ENCODE peak calls at places on chromosomes 16 and 17, in four cellular contexts. U is H54, H is sigmoid colon, J is GM12892. Q is an unnamed sample.

GRCh38 chr17:75876190-75876937 is 2.0 kb downstream of the TRIM47 start:
- DNase-seq in U (no peak), H (peak), J (no peak), Q (no peak)

GRCh38 chr17:83058478-83059167 is 20.8 kb upstream of the METRNL start:
- DNase-seq in U (no peak), H (peak), J (no peak), Q (no peak)

GRCh38 chr16:56995136-56995805 is 5.9 kb downstream of the NLRC5 start:
- DNase-seq in U (no peak), H (peak), J (no peak), Q (no peak)

GRCh38 chr16:20884240-20884556 is 16.0 kb downstream of the DCUN1D3 start:
- DNase-seq in U (no peak), H (no peak), J (no peak), Q (no peak)

GRCh38 chr17:67376509-67376891 is 581 bp upstream of the PITPNC1 start:
- DNase-seq in U (no peak), H (peak), J (no peak), Q (no peak)

GRCh38 chr17:54172654-54173316 is 350.1 kb downstream of the KIF2B start:
- DNase-seq in U (no peak), H (no peak), J (no peak), Q (no peak)

GRCh38 chr16:9525037-9525436 is 433.6 kb downstream of the HAPSTR1 start:
- DNase-seq in U (no peak), H (no peak), J (no peak), Q (no peak)

GRCh38 chr17:56431736-56432135 is 161.8 kb upstream of the NOG start:
- DNase-seq in U (no peak), H (no peak), J (no peak), Q (no peak)

GRCh38 chr17:21029032-21029431 is 13.8 kb downstream of the USP22 start:
- DNase-seq in U (no peak), H (no peak), J (no peak), Q (no peak)

GRCh38 chr17:78132086-78132676 is 1.6 kb downstream of the TMC8 start:
- DNase-seq in U (no peak), H (no peak), J (no peak), Q (peak)

GRCh38 chr17:50626037-50626574 is 8.6 kb upstream of the ABCC3 start:
- DNase-seq in U (peak), H (peak), J (peak), Q (no peak)

GRCh38 chr16:27547134-27547533 is 2.6 kb downstream of the GTF3C1 start:
- DNase-seq in U (peak), H (peak), J (no peak), Q (no peak)

GRCh38 chr17:11287791-11288190 is 46.8 kb downstream of the SHISA6 start:
- DNase-seq in U (no peak), H (no peak), J (no peak), Q (no peak)

GRCh38 chr17:78294356-78294755 is 62.9 kb downstream of the TMEM235 start:
- DNase-seq in U (no peak), H (no peak), J (no peak), Q (no peak)

GRCh38 chr16:28217326-28217725 is 5.6 kb upstream of the XPO6 start:
- DNase-seq in U (no peak), H (no peak), J (no peak), Q (no peak)

GRCh38 chr16:59274141-59274540 is 540.0 kb upstream of the GOT2 start:
- DNase-seq in U (no peak), H (no peak), J (no peak), Q (no peak)

GRCh38 chr16:81366316-81366932 is 51.7 kb downstream of the GAN start:
- DNase-seq in U (peak), H (no peak), J (no peak), Q (no peak)

GRCh38 chr17:67617304-67617899 is 100.3 kb upstream of the NOL11 start:
- DNase-seq in U (no peak), H (no peak), J (no peak), Q (no peak)

GRCh38 chr17:40548982-40549680 is 16.1 kb downstream of the CCR7 start:
- DNase-seq in U (no peak), H (peak), J (no peak), Q (no peak)

GRCh38 chr16:4564661-4565267 is 8.6 kb downstream of the C16orf96 start:
- DNase-seq in U (no peak), H (no peak), J (no peak), Q (no peak)

GRCh38 chr17:19398301-19399181 is 11.6 kb upstream of the MFAP4 start:
- DNase-seq in U (no peak), H (peak), J (no peak), Q (no peak)

GRCh38 chr17:39229274-39229913 is 3.6 kb upstream of the STAC2 start:
- DNase-seq in U (peak), H (no peak), J (peak), Q (no peak)

GRCh38 chr16:73793286-73793685 is 503.3 kb upstream of the PSMD7 start:
- DNase-seq in U (no peak), H (no peak), J (no peak), Q (no peak)

GRCh38 chr16:3171855-3172593 is 16.0 kb upstream of the OR1F1 start:
- DNase-seq in U (no peak), H (peak), J (peak), Q (no peak)

GRCh38 chr16:12191102-12191501 is 214.6 kb downstream of the SNX29 start:
- DNase-seq in U (no peak), H (peak), J (no peak), Q (no peak)

GRCh38 chr17:56891751-56892150 is 22.1 kb downstream of the TRIM25 start:
- DNase-seq in U (no peak), H (no peak), J (no peak), Q (no peak)

DNA sequence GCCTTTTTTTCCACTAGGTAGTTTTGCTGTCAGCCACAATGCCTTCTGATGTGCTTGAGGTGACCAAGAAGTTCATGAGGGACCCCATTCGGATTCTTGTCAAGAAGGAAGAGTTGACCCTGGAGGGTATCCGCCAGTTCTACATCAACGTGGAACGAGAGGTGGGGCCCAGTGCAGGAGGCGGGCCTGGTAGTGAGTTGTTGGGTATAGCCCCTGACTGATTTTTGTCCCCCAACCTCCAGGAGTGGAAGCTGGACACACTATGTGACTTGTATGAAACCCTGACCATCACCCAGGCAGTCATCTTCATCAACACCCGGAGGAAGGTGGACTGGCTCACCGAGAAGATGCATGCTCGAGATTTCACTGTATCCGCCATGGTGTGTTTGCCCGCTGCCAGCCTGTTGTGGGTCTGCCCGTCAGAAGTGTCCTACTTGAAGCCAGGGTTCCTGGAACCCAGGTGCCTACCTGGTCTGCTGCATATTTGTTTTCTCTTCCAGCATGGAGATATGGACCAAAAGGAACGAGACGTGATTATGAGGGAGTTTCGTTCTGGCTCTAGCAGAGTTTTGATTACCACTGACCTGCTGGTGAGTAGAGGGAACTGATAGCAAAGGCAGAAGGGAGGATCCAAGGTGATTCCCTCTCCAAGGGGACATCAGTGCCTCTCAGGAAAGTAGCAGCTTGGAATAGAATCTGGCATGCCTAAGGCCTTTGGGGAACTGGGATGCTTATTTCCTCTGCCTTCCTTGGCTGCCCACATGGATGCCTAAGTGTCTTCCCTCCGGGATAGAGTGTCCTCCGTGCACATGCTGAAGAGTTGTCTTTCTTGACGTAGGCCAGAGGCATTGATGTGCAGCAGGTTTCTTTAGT is 1.9 kb upstream of the CD68 start:
- DNase-seq in U (no peak), H (no peak), J (no peak), Q (no peak)
- TF ChIP-seq POLR2A in U (no peak), H (no peak), J (no peak), Q (no peak)

DNA sequence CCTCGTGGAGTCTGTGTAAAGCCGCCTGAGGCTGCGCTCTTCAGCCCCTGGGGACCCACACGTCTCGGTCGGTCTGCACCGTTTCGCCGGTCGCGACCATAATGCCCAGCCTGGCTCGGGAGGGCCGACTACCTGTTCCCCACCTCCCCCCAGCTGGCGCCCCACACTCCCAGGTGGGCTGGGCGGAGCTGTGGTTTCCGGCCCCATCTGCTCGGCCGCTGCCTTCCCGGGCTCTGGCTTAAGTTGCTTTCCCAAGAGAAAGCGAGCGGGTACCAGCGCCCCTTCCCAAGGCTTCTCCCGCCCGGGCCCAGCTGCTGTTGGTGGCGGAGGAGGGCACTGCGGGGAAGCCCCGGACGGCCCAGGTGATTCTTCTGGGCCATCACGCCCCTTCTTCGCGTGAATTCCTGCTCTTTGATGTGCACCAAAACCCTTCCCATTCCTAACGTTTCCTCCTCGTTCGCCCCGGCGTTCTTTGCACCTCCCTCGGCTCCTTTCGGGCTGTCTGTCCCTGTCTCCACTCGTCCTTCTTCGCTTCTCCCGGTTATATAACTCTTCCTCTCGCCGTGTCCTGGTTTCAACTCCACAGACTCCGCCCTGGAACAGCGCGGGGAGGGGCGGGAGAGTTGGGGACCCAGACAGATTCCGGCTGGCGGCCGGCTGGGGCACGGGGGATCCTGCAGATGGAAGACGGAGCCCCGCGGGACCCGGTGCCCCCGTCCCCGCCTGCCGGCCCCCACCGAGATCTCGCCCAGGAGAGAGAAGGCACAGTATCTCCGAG is 2.0 kb downstream of the KDM6B start:
- DNase-seq in U (no peak), H (peak), J (no peak), Q (no peak)
- TF ChIP-seq POLR2A in U (no peak), H (peak), J (no peak), Q (peak)

DNA sequence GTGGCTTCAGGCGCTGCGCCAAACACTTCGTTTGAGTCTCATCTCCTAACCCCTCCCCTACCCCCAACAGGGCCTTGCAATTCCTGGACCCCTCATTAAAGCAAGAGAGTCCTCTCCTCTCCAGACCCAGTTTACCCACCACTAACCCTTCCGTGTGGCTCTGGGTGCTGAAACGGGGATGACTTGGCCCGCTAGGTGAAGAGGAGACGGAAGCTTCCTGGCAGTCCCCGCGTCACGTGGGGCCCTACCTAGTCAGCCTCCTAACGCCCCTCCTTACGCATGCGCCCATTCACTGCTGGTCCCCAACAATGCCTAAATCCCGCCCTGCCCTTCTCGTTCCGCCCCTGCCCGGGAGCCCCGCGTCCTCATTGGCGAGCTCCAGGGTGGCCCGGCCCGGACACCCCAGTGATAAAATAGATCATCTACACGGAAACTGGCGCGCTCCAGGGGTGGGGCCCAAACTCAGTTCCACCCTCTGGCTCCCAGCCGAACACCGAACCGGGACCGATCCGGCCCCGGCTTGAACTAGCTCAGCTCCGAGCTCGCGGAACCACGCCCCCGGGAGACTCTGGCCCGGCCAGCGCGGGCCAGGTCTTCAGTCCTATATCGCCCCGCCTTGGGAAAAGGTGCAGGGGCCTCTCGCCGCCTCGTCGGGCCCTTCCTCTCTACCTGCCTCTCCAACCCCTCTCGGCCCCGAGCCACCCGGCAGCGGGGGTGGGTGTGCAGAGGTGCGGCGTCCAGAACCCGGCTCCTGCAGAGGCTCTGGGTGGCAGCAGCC is at the start of gene SLC16A13:
- DNase-seq in U (peak), H (peak), J (peak), Q (peak)
- TF ChIP-seq POLR2A in U (peak), H (no peak), J (peak), Q (peak)

GRCh38 chr17:8121531-8122390 is 2.1 kb downstream of the HES7 start:
- DNase-seq in U (no peak), H (peak), J (no peak), Q (no peak)

GRCh38 chr17:8118769-8119574 is 658 bp upstream of the ALOXE3 start:
- DNase-seq in U (no peak), H (peak), J (peak), Q (no peak)

GRCh38 chr17:8122391-8122922 is 1.4 kb downstream of the HES7 start:
- DNase-seq in U (no peak), H (no peak), J (no peak), Q (no peak)

GRCh38 chr17:8119575-8120519 is 1.5 kb upstream of the ALOXE3 start:
- DNase-seq in U (no peak), H (peak), J (no peak), Q (no peak)

GRCh38 chr17:8120520-8121443 is 2.5 kb upstream of the ALOXE3 start:
- DNase-seq in U (no peak), H (peak), J (no peak), Q (no peak)
- TF ChIP-seq POLR2A in U (no peak), H (no peak), J (no peak), Q (no peak)

DNA sequence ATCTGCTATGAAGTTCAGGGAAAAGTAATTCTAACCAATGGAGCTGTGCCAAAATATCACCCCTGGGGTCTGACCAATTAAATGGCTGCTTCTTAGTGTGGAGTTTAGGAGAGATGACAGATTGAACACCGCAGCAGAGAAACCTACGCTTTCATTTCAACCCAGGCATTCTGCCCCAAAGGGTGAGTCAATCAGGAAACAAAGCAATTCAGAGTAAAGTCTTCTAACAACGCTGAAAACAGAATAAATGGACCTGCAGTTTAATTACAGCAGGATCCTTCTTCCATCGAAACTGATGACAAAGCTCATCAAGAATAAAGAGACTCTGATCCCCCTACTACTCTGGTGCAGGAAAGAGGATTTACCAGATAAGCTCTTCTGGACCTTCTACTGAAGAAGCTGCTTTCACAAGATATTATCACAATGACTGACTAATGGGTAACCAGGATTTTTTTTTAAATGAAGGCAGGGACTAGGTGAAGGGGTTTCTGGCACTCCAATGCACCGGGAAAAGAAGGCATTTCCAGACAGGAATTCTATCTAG is 16.7 kb downstream of the RFFL start:
- DNase-seq in U (peak), H (no peak), J (no peak), Q (no peak)
- TF ChIP-seq POLR2A in U (no peak), H (no peak), J (peak), Q (no peak)

GRCh38 chr16:85799497-85800320 is at the start of the genes COX4I1 and EMC8:
- DNase-seq in U (peak), H (peak), J (peak), Q (peak)
- TF ChIP-seq POLR2A in U (peak), H (peak), J (peak), Q (peak)

DNA sequence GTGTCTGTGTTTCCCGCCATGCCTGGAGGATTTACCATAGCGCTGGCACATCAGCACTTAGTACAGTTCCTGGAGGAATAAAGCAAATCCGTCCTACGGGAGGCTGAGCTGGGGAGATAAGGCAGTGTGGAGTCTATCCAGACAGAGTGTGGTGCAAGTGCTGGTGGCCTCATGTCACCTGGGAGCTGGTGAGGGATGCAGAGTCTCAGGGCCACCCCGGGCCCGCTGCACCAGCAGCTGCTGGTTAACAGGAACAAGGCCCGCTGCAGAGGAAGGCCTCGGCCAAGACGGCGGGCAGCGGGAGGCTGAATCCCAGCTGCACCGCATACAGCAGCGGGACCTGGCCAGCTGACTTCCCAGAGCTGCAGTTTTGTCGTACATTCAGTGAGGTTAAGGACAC is 57.3 kb upstream of the CDC42EP4 start:
- DNase-seq in U (no peak), H (no peak), J (no peak), Q (no peak)
- TF ChIP-seq POLR2A in U (no peak), H (no peak), J (no peak), Q (no peak)

GRCh38 chr16:1973461-1974156 is 1.8 kb downstream of the TBL3 start:
- DNase-seq in U (no peak), H (no peak), J (no peak), Q (no peak)

GRCh38 chr16:1972490-1972877 is 631 bp downstream of the TBL3 start:
- DNase-seq in U (no peak), H (no peak), J (no peak), Q (no peak)

GRCh38 chr16:1976216-1976520 is 4.3 kb downstream of the TBL3 start:
- DNase-seq in U (no peak), H (no peak), J (no peak), Q (no peak)

GRCh38 chr16:1975432-1976215 is 3.8 kb downstream of the TBL3 start:
- DNase-seq in U (no peak), H (no peak), J (no peak), Q (no peak)

GRCh38 chr16:1974157-1975070 is 2.6 kb downstream of the TBL3 start:
- DNase-seq in U (no peak), H (no peak), J (no peak), Q (no peak)
- TF ChIP-seq POLR2A in U (no peak), H (no peak), J (no peak), Q (no peak)